ENCODE peak calls at places on chromosomes 11 and 22, in four cellular contexts. P is T47D; Y is stimulated activated CD8-positive, alpha-beta memory T cell treated with anti-CD3 and anti-CD28 coated beads, Interleukin-15, amount 100 ng/mL, for 1 hour; S is activated B cell treated with CpG ODN at 0.5 μM for 24 hours. G is an unnamed sample.

GRCh38 chr11:6656936-6657335 is 1.3 kb upstream of the DCHS1 start:
- DNase-seq in P (no peak), Y (no peak), S (no peak), G (no peak)

GRCh38 chr22:32534252-32535215 is 59.9 kb downstream of the FBXO7 start:
- DNase-seq in P (no peak), Y (no peak), S (no peak), G (peak)

GRCh38 chr11:3134218-3134621 is 30.9 kb downstream of the OSBPL5 start:
- DNase-seq in P (no peak), Y (no peak), S (no peak), G (no peak)

GRCh38 chr11:125300791-125301218 is 136.3 kb downstream of the PKNOX2 start:
- DNase-seq in P (peak), Y (no peak), S (no peak), G (peak)

GRCh38 chr22:24601217-24602104 is 1.5 kb upstream of the GGT1 start:
- DNase-seq in P (no peak), Y (no peak), S (no peak), G (no peak)

GRCh38 chr11:124884340-124884739 is 13.3 kb downstream of the ROBO4 start:
- DNase-seq in P (no peak), Y (no peak), S (no peak), G (no peak)

GRCh38 chr11:126160345-126161145 is 50.9 kb downstream of the RPUSD4 start:
- DNase-seq in P (no peak), Y (no peak), S (no peak), G (no peak)

GRCh38 chr22:39303358-39303757 is 16.1 kb downstream of the RPL3 start:
- DNase-seq in P (no peak), Y (no peak), S (no peak), G (no peak)

GRCh38 chr11:85946221-85946620 is 91.0 kb downstream of the CCDC83 start:
- DNase-seq in P (no peak), Y (no peak), S (no peak), G (no peak)

GRCh38 chr11:43410394-43410793 is 51.7 kb downstream of the TTC17 start:
- DNase-seq in P (no peak), Y (no peak), S (no peak), G (peak)

GRCh38 chr11:12229450-12230229 is 119.2 kb downstream of the MICAL2 start:
- DNase-seq in P (no peak), Y (no peak), S (no peak), G (no peak)

GRCh38 chr22:37211853-37212173 is 464 bp downstream of the SSTR3 start:
- DNase-seq in P (no peak), Y (no peak), S (peak), G (no peak)

GRCh38 chr11:2934611-2935239 is 5.5 kb upstream of the PHLDA2 start:
- DNase-seq in P (no peak), Y (no peak), S (no peak), G (no peak)

GRCh38 chr11:95147364-95147905 is 57.8 kb downstream of the ENDOD1 start:
- DNase-seq in P (no peak), Y (no peak), S (no peak), G (peak)

GRCh38 chr11:65014146-65014960 is at the start of gene ARL2:
- DNase-seq in P (peak), Y (peak), S (peak), G (peak)

G was measured in Caco-2.